ENCODE peak calls at places on chromosomes 4 and X, in seven cellular contexts. X, I, A, E, M, V and L are unnamed samples.

GRCh38 chr4:81471361-81472248 is at the start of gene RASGEF1B:
- DNase-seq in E (no peak), X (peak), M (peak), I (peak), A (peak), V (peak), L (peak)

GRCh38 chr4:114132830-114133229 is 153.4 kb upstream of the ARSJ start:
- DNase-seq in M (peak), E (no peak), V (peak), I (no peak), X (no peak), A (no peak), L (no peak)

GRCh38 chrX:7925867-7926472 is 1.2 kb downstream of the PNPLA4 start:
- DNase-seq in E (no peak), X (peak), M (peak), V (peak), I (peak), A (peak), L (peak)

GRCh38 chr4:5798447-5798846 is 87.4 kb downstream of the EVC start:
- DNase-seq in I (no peak), M (peak), X (no peak), A (no peak), V (peak), E (no peak), L (no peak)

GRCh38 chr4:108043536-108043935 is 53.8 kb downstream of the HADH start:
- DNase-seq in X (no peak), E (no peak), V (no peak), M (no peak), A (no peak), I (no peak), L (no peak)

GRCh38 chr4:25863347-25863784 is 578 bp upstream of the SEL1L3 start:
- DNase-seq in M (no peak), I (no peak), E (no peak), A (peak), X (peak), V (peak), L (peak)

GRCh38 chrX:13013353-13014110 is 30.9 kb downstream of the FAM9C start:
- DNase-seq in V (no peak), M (peak), I (peak), E (no peak), X (peak), A (no peak), L (no peak)

GRCh38 chr4:185782523-185782922 is 29.5 kb downstream of the SORBS2 start:
- DNase-seq in A (no peak), V (peak), E (no peak), X (no peak), M (peak), I (peak), L (no peak)

GRCh38 chrX:45806410-45807121 is 605.9 kb upstream of the DIPK2B start:
- DNase-seq in A (no peak), I (peak), M (peak), E (no peak), V (peak), X (no peak), L (no peak)

GRCh38 chr4:2837904-2838496 is 5.6 kb upstream of the ADD1 start:
- DNase-seq in I (peak), M (peak), A (no peak), V (no peak), E (no peak), X (no peak), L (no peak)

GRCh38 chr4:100017627-100018310 is 67.7 kb upstream of the H2AZ1 start:
- DNase-seq in X (no peak), M (no peak), I (no peak), A (no peak), V (peak), E (no peak), L (no peak)

GRCh38 chr4:48369248-48369647 is 27.9 kb downstream of the SLAIN2 start:
- DNase-seq in M (peak), X (no peak), E (no peak), A (no peak), I (peak), V (no peak), L (no peak)

GRCh38 chr4:6470502-6471302 is 1.7 kb downstream of the PPP2R2C start:
- DNase-seq in M (peak), V (peak), X (peak), E (no peak), A (no peak), I (peak), L (peak)

GRCh38 chr4:151329217-151330007 is 4.0 kb upstream of the SH3D19 start:
- DNase-seq in E (peak), X (no peak), M (peak), I (peak), V (peak), A (no peak), L (no peak)